ENCODE peak calls at places on chromosomes 1 and 21, in six cellular contexts. O, H, V, X, F and E are unnamed samples.

GRCh38 chr1:113456967-113457366 is 66.7 kb downstream of the MAGI3 start:
- DNase-seq in O (peak), H (peak), V (no peak), X (no peak), F (peak), E (no peak)

GRCh38 chr21:14773777-14774345 is 227.7 kb upstream of the SAMSN1 start:
- DNase-seq in O (no peak), H (peak), V (no peak), X (peak), F (no peak), E (peak)

GRCh38 chr1:59057211-59057694 is 239.6 kb upstream of the FGGY start:
- DNase-seq in O (peak), H (peak), V (no peak), X (no peak), F (peak), E (no peak)

GRCh38 chr21:43985690-43986251 is 26.3 kb upstream of the TRAPPC10 start:
- DNase-seq in O (no peak), H (no peak), V (no peak), X (no peak), F (no peak), E (no peak)

GRCh38 chr1:40247655-40248054 is at the start of gene TMCO2:
- DNase-seq in O (no peak), H (no peak), V (no peak), X (no peak), F (no peak), E (no peak)

GRCh38 chr1:67401443-67401842 is 28.8 kb downstream of the SERBP1 start:
- DNase-seq in O (no peak), H (no peak), V (no peak), X (no peak), F (no peak), E (no peak)

GRCh38 chr1:156833598-156833997 is 16.9 kb upstream of the SH2D2A start:
- DNase-seq in O (no peak), H (no peak), V (no peak), X (no peak), F (no peak), E (no peak)

GRCh38 chr1:167876597-167877175 is 37.2 kb downstream of the ADCY10 start:
- DNase-seq in O (no peak), H (no peak), V (no peak), X (no peak), F (no peak), E (no peak)

GRCh38 chr1:77175230-77175844 is 43.9 kb downstream of the PIGK start:
- DNase-seq in O (no peak), H (peak), V (no peak), X (no peak), F (no peak), E (no peak)

GRCh38 chr1:66231162-66232077 is 302.5 kb upstream of the SGIP1 start:
- DNase-seq in O (peak), H (peak), V (no peak), X (no peak), F (peak), E (no peak)

GRCh38 chr1:211830055-211830329 is 571 bp downstream of the LPGAT1 start:
- DNase-seq in O (peak), H (peak), V (no peak), X (peak), F (no peak), E (no peak)

GRCh38 chr1:101332622-101333021 is 95.8 kb downstream of the S1PR1 start:
- DNase-seq in O (no peak), H (no peak), V (no peak), X (no peak), F (no peak), E (no peak)

GRCh38 chr21:39105341-39105765 is 77.9 kb downstream of the PSMG1 start:
- DNase-seq in O (no peak), H (no peak), V (no peak), X (no peak), F (no peak), E (no peak)

GRCh38 chr1:232587141-232588008 is 42.6 kb downstream of the SIPA1L2 start:
- DNase-seq in O (no peak), H (no peak), V (no peak), X (no peak), F (no peak), E (no peak)

GRCh38 chr1:62613890-62614289 is 16.6 kb downstream of the ANGPTL3 start:
- DNase-seq in O (peak), H (peak), V (no peak), X (no peak), F (peak), E (no peak)

GRCh38 chr1:53279556-53280160 is 41.3 kb upstream of the MAGOH start:
- DNase-seq in O (no peak), H (no peak), V (no peak), X (no peak), F (no peak), E (no peak)

GRCh38 chr1:203644661-203645510 is 18.3 kb downstream of the ATP2B4 start:
- DNase-seq in O (peak), H (peak), V (no peak), X (no peak), F (peak), E (no peak)

GRCh38 chr1:194297999-194298598 is 1111.7 kb upstream of the B3GALT2 start:
- DNase-seq in O (no peak), H (no peak), V (no peak), X (no peak), F (no peak), E (no peak)

GRCh38 chr1:195577748-195578147 is 1030.5 kb downstream of the KCNT2 start:
- DNase-seq in O (no peak), H (no peak), V (no peak), X (no peak), F (no peak), E (no peak)

GRCh38 chr1:24300971-24301370 is 18.2 kb upstream of the GRHL3 start:
- DNase-seq in O (no peak), H (no peak), V (no peak), X (no peak), F (no peak), E (no peak)

GRCh38 chr1:34028381-34029055 is 136.5 kb downstream of the CSMD2 start:
- DNase-seq in O (no peak), H (no peak), V (no peak), X (no peak), F (no peak), E (no peak)

GRCh38 chr1:29033829-29034466 is 89.8 kb downstream of the TMEM200B start:
- DNase-seq in O (peak), H (peak), V (no peak), X (no peak), F (peak), E (no peak)

GRCh38 chr1:180911640-180912161 is 996 bp upstream of the KIAA1614 start:
- DNase-seq in O (peak), H (peak), V (no peak), X (no peak), F (no peak), E (no peak)

GRCh38 chr1:20318971-20319370 is 28.3 kb downstream of the VWA5B1 start:
- DNase-seq in O (no peak), H (peak), V (no peak), X (no peak), F (no peak), E (no peak)

GRCh38 chr1:150528196-150528595 is 12.6 kb downstream of the FALEC start:
- DNase-seq in O (peak), H (peak), V (no peak), X (no peak), F (peak), E (no peak)